ENCODE peak calls at places on chromosomes 4 and X, in ten cellular contexts. B is fibroblast of pulmonary artery, I is SJSA1, Z is HT1080, L is AG04450, D is cardiac fibroblast, X is AG08396, V is head of caudate nucleus, E is cerebellum, T is PC-3. S is an unnamed sample.

GRCh38 chr4:41156574-41156973 is 57.8 kb downstream of the APBB2 start:
- DNase-seq in V (no peak), X (no peak), L (no peak), E (no peak), D (peak; percentile 94), B (peak; percentile 48), Z (peak; percentile 77), T (peak; percentile 52), I (peak; percentile 47), S (peak; percentile 41)

GRCh38 chrX:86066998-86067397 is 19.6 kb upstream of the CHM start:
- DNase-seq in X (no peak), L (no peak), D (peak; percentile 2), Z (peak; percentile 10), T (peak; percentile 12), I (no peak), V (no peak), E (no peak), B (no peak), S (no peak)

GRCh38 chr4:151045907-151046306 is 30.8 kb upstream of the LRBA start:
- DNase-seq in T (peak; percentile 8), L (no peak), I (no peak), E (no peak), B (no peak), D (no peak), Z (peak; percentile 18), V (no peak), X (no peak), S (no peak)

GRCh38 chr4:13703096-13703495 is 75.6 kb upstream of the BOD1L1 start:
- DNase-seq in B (no peak), D (no peak), X (no peak), V (no peak), Z (no peak), I (no peak), T (no peak), E (no peak), L (no peak), S (no peak)

GRCh38 chr4:110361921-110362320 is 114.0 kb upstream of the ENPEP start:
- DNase-seq in X (no peak), T (peak; percentile 85), L (no peak), D (peak; percentile 32), Z (peak; percentile 95), V (no peak), E (no peak), B (peak; percentile 53), I (no peak), S (no peak)

GRCh38 chrX:16067886-16068515 is 55.4 kb upstream of the GRPR start:
- DNase-seq in X (no peak), Z (no peak), B (no peak), E (no peak), D (no peak), I (no peak), T (no peak), L (no peak), V (no peak), S (no peak)

GRCh38 chr4:116480486-116480990 is 604.8 kb downstream of the TRAM1L1 start:
- DNase-seq in V (no peak), B (no peak), E (no peak), Z (no peak), I (no peak), T (no peak), D (no peak), X (no peak), L (no peak), S (no peak)

GRCh38 chr4:142801966-142802365 is 44.1 kb downstream of the INPP4B start:
- DNase-seq in L (no peak), Z (peak; percentile 11), X (no peak), D (no peak), B (no peak), T (peak; percentile 74), V (no peak), I (no peak), E (no peak), S (no peak)

GRCh38 chr4:134126161-134126560 is 75.4 kb downstream of the PABPC4L start:
- DNase-seq in B (no peak), L (no peak), Z (no peak), V (no peak), I (no peak), T (no peak), E (no peak), D (no peak), X (no peak), S (no peak)

GRCh38 chr4:91436556-91436955 is 867.2 kb upstream of the GRID2 start:
- DNase-seq in B (no peak), D (no peak), Z (no peak), E (no peak), V (no peak), I (no peak), T (no peak), X (no peak), L (no peak), S (no peak)

GRCh38 chr4:2364654-2365053 is 53.8 kb downstream of the ZFYVE28 start:
- DNase-seq in X (peak; percentile 92), I (no peak), Z (no peak), D (peak; percentile 52), E (no peak), T (peak; percentile 47), L (no peak), B (peak; percentile 53), V (peak; percentile 74), S (peak; percentile 4)

GRCh38 chr4:120731561-120731960 is 191.0 kb downstream of the PRDM5 start:
- DNase-seq in T (no peak), E (no peak), X (peak; percentile 20), V (no peak), I (no peak), B (peak; percentile 5), D (peak; percentile 13), Z (peak; percentile 43), L (no peak), S (no peak)

GRCh38 chr4:2265113-2266110 is 3.5 kb upstream of the MXD4 start:
- DNase-seq in L (no peak), T (no peak), B (no peak), Z (no peak), X (no peak), E (no peak), D (no peak), V (no peak), I (no peak), S (no peak)

GRCh38 chr4:141248029-141248428 is 27.3 kb downstream of the ZNF330 start:
- DNase-seq in L (peak; percentile 20), D (peak; percentile 90), Z (peak; percentile 42), T (no peak), I (no peak), V (no peak), B (peak; percentile 77), X (no peak), E (no peak), S (no peak)

GRCh38 chr4:116599859-116600258 is 485.5 kb downstream of the TRAM1L1 start:
- DNase-seq in E (no peak), T (no peak), X (no peak), L (no peak), I (no peak), B (no peak), Z (no peak), D (no peak), V (no peak), S (no peak)

GRCh38 chrX:49844622-49845021 is 15.5 kb downstream of the PAGE4 start:
- DNase-seq in X (no peak), B (no peak), D (no peak), L (no peak), Z (no peak), T (no peak), V (peak; percentile 24), I (no peak), E (peak; percentile 40), S (no peak)

GRCh38 chr4:186037182-186037581 is 31.8 kb upstream of the TLR3 start:
- DNase-seq in V (no peak), X (no peak), Z (no peak), L (no peak), I (no peak), B (no peak), E (no peak), D (no peak), T (no peak), S (no peak)

GRCh38 chrX:107323786-107324492 is 117.5 kb downstream of the DNAAF6 start:
- DNase-seq in D (no peak), L (no peak), E (no peak), X (no peak), T (no peak), I (no peak), B (no peak), Z (no peak), V (no peak), S (no peak)

GRCh38 chr4:143405197-143405730 is 68.6 kb downstream of the GAB1 start:
- DNase-seq in B (no peak), D (no peak), I (no peak), X (no peak), L (no peak), Z (no peak), E (no peak), T (no peak), V (no peak), S (no peak)

GRCh38 chrX:16977771-16978170 is 31.3 kb downstream of the REPS2 start:
- DNase-seq in D (no peak), E (no peak), T (no peak), I (no peak), L (no peak), Z (no peak), V (no peak), B (no peak), X (no peak), S (no peak)

GRCh38 chr4:41796545-41797210 is 48.2 kb upstream of the PHOX2B start:
- DNase-seq in I (no peak), Z (no peak), D (no peak), L (no peak), X (no peak), T (no peak), B (no peak), E (no peak), V (no peak), S (no peak)

GRCh38 chr4:172055046-172055445 is 241.8 kb downstream of the GALNTL6 start:
- DNase-seq in T (no peak), X (no peak), B (no peak), E (no peak), Z (no peak), I (no peak), L (no peak), V (no peak), D (no peak), S (no peak)